ENCODE peak calls at places on chromosomes 12 and 14, in eight cellular contexts. F is WERI-Rb-1, O is adrenal gland, E is GM23338, H is left ventricle myocardium inferior, X is fibroblast of lung, Z is suprapubic skin, C is gastrocnemius medialis. J is an unnamed sample. For H3K36me3, the result is how much of the 10 kb centered on the place peaks cover.

GRCh38 chr12:41521872-41522379 is 333.8 kb downstream of the PDZRN4 start:
- DNase-seq in O (no peak), F (no peak), X (peak), H (no peak), C (no peak), E (no peak), Z (no peak), J (no peak)

GRCh38 chr12:6089041-6089823 is 35.2 kb downstream of the VWF start:
- DNase-seq in O (no peak), C (no peak), X (no peak), F (no peak), H (no peak), Z (peak), E (peak), J (no peak)

GRCh38 chr14:75277796-75278421 is 719 bp upstream of the FOS start:
- DNase-seq in X (peak), O (no peak), C (no peak), F (no peak), Z (no peak), H (no peak), E (no peak), J (no peak)

GRCh38 chr12:69835048-69835447 is 10.0 kb downstream of the MYRFL start:
- DNase-seq in O (no peak), F (no peak), H (no peak), X (no peak), E (no peak), C (no peak), Z (no peak), J (no peak)

GRCh38 chr12:27549801-27550652 is 26.0 kb downstream of the PPFIBP1 start:
- DNase-seq in E (peak), O (peak), F (no peak), C (peak), H (peak), X (peak), Z (peak), J (no peak)

GRCh38 chr14:93898081-93898611 is 29.0 kb upstream of the FAM181A start:
- DNase-seq in E (no peak), F (no peak), Z (no peak), C (no peak), X (no peak), H (no peak), O (no peak), J (no peak)

GRCh38 chr12:109192358-109192757 is 76.0 kb downstream of the ACACB start:
- DNase-seq in E (no peak), Z (no peak), H (no peak), X (peak), O (no peak), F (no peak), C (peak), J (no peak)

GRCh38 chr12:100593490-100593889 is 20.0 kb downstream of the GAS2L3 start:
- DNase-seq in C (no peak), H (no peak), E (no peak), X (peak), F (no peak), O (no peak), Z (no peak), J (no peak)

GRCh38 chr12:110699591-110700445 is 10.9 kb upstream of the HVCN1 start:
- DNase-seq in O (no peak), Z (no peak), F (no peak), H (no peak), X (no peak), E (peak), C (no peak), J (peak)

GRCh38 chr12:131197490-131197889 is 243.8 kb downstream of the ADGRD1 start:
- DNase-seq in H (no peak), X (no peak), F (no peak), E (no peak), C (no peak), Z (no peak), O (no peak), J (no peak)

GRCh38 chr12:127293507-127294310 is 973.3 kb upstream of the TMEM132C start:
- DNase-seq in C (peak), E (peak), H (peak), X (peak), O (peak), F (peak), Z (peak), J (peak)

GRCh38 chr12:121427556-121428055 is 27.7 kb downstream of the RNF34 start:
- DNase-seq in X (no peak), E (no peak), F (no peak), O (no peak), H (no peak), C (no peak), Z (no peak), J (no peak)

GRCh38 chr12:121423682-121424631 is 24.0 kb downstream of the RNF34 start:
- DNase-seq in O (no peak), F (no peak), Z (no peak), C (peak), X (no peak), E (no peak), H (peak), J (no peak)

GRCh38 chr12:121428883-121429282 is 29.0 kb downstream of the RNF34 start:
- DNase-seq in F (no peak), Z (no peak), C (no peak), H (no peak), X (no peak), E (no peak), O (no peak), J (no peak)

GRCh38 chr12:121423253-121423652 is 23.3 kb downstream of the RNF34 start:
- DNase-seq in Z (no peak), E (no peak), C (no peak), H (no peak), F (no peak), X (no peak), O (no peak), J (no peak)

GRCh38 chr12:121424632-121424992 is 24.7 kb downstream of the RNF34 start:
- DNase-seq in E (no peak), X (no peak), O (no peak), F (no peak), Z (no peak), H (no peak), C (no peak), J (no peak)
- H3K36me3 ChIP-seq in E (under half), X (under half), O (half or more), F (half or more), Z (half or more), H (half or more), C (half or more), J (under half)

DNA sequence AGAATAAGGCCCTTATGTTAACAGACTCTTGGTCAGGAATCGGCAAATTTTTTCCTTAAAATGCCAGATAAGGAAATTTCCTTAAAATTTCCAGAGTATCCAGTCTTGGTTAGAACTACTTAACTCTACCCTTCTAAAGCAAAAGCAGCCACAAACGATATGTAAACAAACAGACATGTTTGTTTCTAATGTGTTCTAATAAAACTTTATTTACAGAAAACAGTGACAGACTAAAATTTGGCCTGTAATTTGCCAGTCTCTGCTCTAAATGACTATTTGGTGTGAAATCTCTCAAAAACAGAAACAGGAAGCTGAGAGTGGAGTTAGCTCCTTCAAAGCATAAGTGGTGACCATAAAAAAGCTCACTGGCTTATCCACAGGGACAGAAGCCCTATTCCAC is 78.2 kb downstream of the PRKAB1 start:
- DNase-seq in F (no peak), X (no peak), H (no peak), O (no peak), C (no peak), Z (no peak), E (no peak), J (no peak)
- H3K36me3 ChIP-seq in F (half or more), X (under half), H (under half), O (under half), C (under half), Z (under half), E (under half), J (under half)

GRCh38 chr14:63952053-63952932 is 99.5 kb downstream of the SYNE2 start:
- DNase-seq in C (no peak), X (no peak), Z (no peak), E (no peak), F (no peak), H (peak), O (no peak), J (no peak)

GRCh38 chr14:63949696-63950095 is 96.9 kb downstream of the SYNE2 start:
- DNase-seq in Z (no peak), E (no peak), H (no peak), O (no peak), X (peak), C (no peak), F (no peak), J (no peak)

GRCh38 chr14:63951429-63951828 is 98.6 kb downstream of the SYNE2 start:
- DNase-seq in E (no peak), Z (no peak), F (no peak), H (no peak), C (no peak), O (no peak), X (no peak), J (no peak)

GRCh38 chr14:63952933-63953437 is 100.2 kb downstream of the SYNE2 start:
- DNase-seq in Z (no peak), H (no peak), O (no peak), C (no peak), X (no peak), E (no peak), F (peak), J (no peak)

GRCh38 chr14:63951025-63951424 is 98.2 kb downstream of the SYNE2 start:
- DNase-seq in O (no peak), H (no peak), E (peak), X (no peak), F (no peak), Z (no peak), C (no peak), J (no peak)
- H3K36me3 ChIP-seq in O (under half), H (under half), E (under half), X (under half), F (half or more), Z (under half), C (under half), J (under half)

DNA sequence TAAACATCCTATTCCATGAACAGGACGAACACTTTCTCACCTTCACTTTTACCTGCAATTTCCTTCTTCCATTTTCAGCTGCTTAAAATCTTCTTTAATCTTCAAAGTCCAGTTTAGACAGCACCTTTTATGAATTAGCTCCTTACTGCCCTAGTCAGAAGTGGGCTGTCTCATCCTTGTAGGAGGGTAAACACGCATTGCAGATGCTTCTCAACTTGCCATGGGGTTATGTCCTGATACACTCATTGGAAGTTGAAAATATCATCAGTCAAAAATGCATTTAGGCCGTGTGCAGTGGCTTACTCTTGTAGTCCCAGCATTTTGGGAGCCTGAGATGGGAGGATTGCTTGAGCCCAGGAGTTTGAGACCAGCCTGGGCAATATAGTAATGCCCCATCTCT is 35.2 kb downstream of the HMGA2 start:
- DNase-seq in O (no peak), H (no peak), X (no peak), Z (no peak), C (no peak), F (no peak), E (no peak), J (no peak)
- H3K36me3 ChIP-seq in O (under half), H (under half), X (under half), Z (under half), C (under half), F (under half), E (under half), J (under half)

J was measured in neural progenitor cell.